ENCODE peak calls at places on chromosome 13, in six cellular contexts. One of them, this sample, is unnamed. For H3K9me3, the result is how much of the 10 kb centered on the place peaks cover.

GRCh38 chr13:75355609-75356008 is 126.4 kb downstream of the TBC1D4 start:
- DNase-seq in right lobe of liver: no peak
- DNase-seq in DND-41: no peak
- DNase-seq in ascending aorta: no peak
- DNase-seq in CD4-positive, CD25-positive, alpha-beta regulatory T cell: no peak
- DNase-seq in CD8-positive, alpha-beta memory T cell: no peak
- DNase-seq in this sample: no peak

GRCh38 chr13:106799731-106800335 is 231.9 kb upstream of the ARGLU1 start:
- DNase-seq in ascending aorta: no peak
- DNase-seq in DND-41: no peak
- DNase-seq in right lobe of liver: no peak
- DNase-seq in CD8-positive, alpha-beta memory T cell: no peak
- DNase-seq in CD4-positive, CD25-positive, alpha-beta regulatory T cell: no peak
- DNase-seq in this sample: no peak

GRCh38 chr13:75691183-75691582 is 55.1 kb downstream of the LMO7 start:
- DNase-seq in DND-41: no peak
- DNase-seq in right lobe of liver: no peak
- DNase-seq in CD4-positive, CD25-positive, alpha-beta regulatory T cell: no peak
- DNase-seq in CD8-positive, alpha-beta memory T cell: no peak
- DNase-seq in ascending aorta: no peak
- DNase-seq in this sample: no peak

GRCh38 chr13:37295046-37295445 is 189.6 kb upstream of the CSNK1A1L start:
- DNase-seq in CD4-positive, CD25-positive, alpha-beta regulatory T cell: no peak
- DNase-seq in CD8-positive, alpha-beta memory T cell: no peak
- DNase-seq in DND-41: no peak
- DNase-seq in right lobe of liver: no peak
- DNase-seq in ascending aorta: no peak
- DNase-seq in this sample: no peak

GRCh38 chr13:83377486-83377885 is 504.8 kb downstream of the SLITRK1 start:
- DNase-seq in CD4-positive, CD25-positive, alpha-beta regulatory T cell: no peak
- DNase-seq in CD8-positive, alpha-beta memory T cell: no peak
- DNase-seq in right lobe of liver: no peak
- DNase-seq in DND-41: no peak
- DNase-seq in ascending aorta: no peak
- DNase-seq in this sample: no peak

GRCh38 chr13:31172535-31172934 is 10.8 kb upstream of the HSPH1 start:
- DNase-seq in CD4-positive, CD25-positive, alpha-beta regulatory T cell: no peak
- DNase-seq in DND-41: no peak
- DNase-seq in right lobe of liver: no peak
- DNase-seq in CD8-positive, alpha-beta memory T cell: no peak
- DNase-seq in ascending aorta: no peak
- DNase-seq in this sample: no peak

GRCh38 chr13:37132211-37132610 is 26.7 kb upstream of the CSNK1A1L start:
- DNase-seq in right lobe of liver: no peak
- DNase-seq in CD4-positive, CD25-positive, alpha-beta regulatory T cell: no peak
- DNase-seq in CD8-positive, alpha-beta memory T cell: no peak
- DNase-seq in DND-41: no peak
- DNase-seq in ascending aorta: no peak
- DNase-seq in this sample: no peak

GRCh38 chr13:20964904-20965303 is 62.4 kb upstream of the XPO4 start:
- DNase-seq in right lobe of liver: no peak
- DNase-seq in ascending aorta: no peak
- DNase-seq in CD8-positive, alpha-beta memory T cell: no peak
- DNase-seq in CD4-positive, CD25-positive, alpha-beta regulatory T cell: no peak
- DNase-seq in DND-41: no peak
- DNase-seq in this sample: no peak

GRCh38 chr13:30313307-30313706 is 6.0 kb upstream of the KATNAL1 start:
- DNase-seq in CD4-positive, CD25-positive, alpha-beta regulatory T cell: no peak
- DNase-seq in CD8-positive, alpha-beta memory T cell: no peak
- DNase-seq in ascending aorta: no peak
- DNase-seq in right lobe of liver: no peak
- DNase-seq in DND-41: no peak
- DNase-seq in this sample: no peak

GRCh38 chr13:71358218-71358617 is 508.8 kb downstream of the DACH1 start:
- DNase-seq in right lobe of liver: no peak
- DNase-seq in CD8-positive, alpha-beta memory T cell: no peak
- DNase-seq in DND-41: no peak
- DNase-seq in ascending aorta: no peak
- DNase-seq in CD4-positive, CD25-positive, alpha-beta regulatory T cell: no peak
- DNase-seq in this sample: no peak

GRCh38 chr13:28585557-28585956 is 73.4 kb upstream of the POMP start:
- DNase-seq in ascending aorta: no peak
- DNase-seq in right lobe of liver: no peak
- DNase-seq in CD8-positive, alpha-beta memory T cell: no peak
- DNase-seq in CD4-positive, CD25-positive, alpha-beta regulatory T cell: no peak
- DNase-seq in DND-41: no peak
- DNase-seq in this sample: no peak

GRCh38 chr13:33744589-33745369 is 73.2 kb upstream of the RFC3 start:
- DNase-seq in CD8-positive, alpha-beta memory T cell: no peak
- DNase-seq in ascending aorta: no peak
- DNase-seq in right lobe of liver: no peak
- DNase-seq in CD4-positive, CD25-positive, alpha-beta regulatory T cell: no peak
- DNase-seq in DND-41: no peak
- DNase-seq in this sample: peak

GRCh38 chr13:109785892-109786450 is 412 bp downstream of the IRS2 start:
- DNase-seq in right lobe of liver: no peak
- DNase-seq in CD4-positive, CD25-positive, alpha-beta regulatory T cell: peak
- DNase-seq in DND-41: no peak
- DNase-seq in ascending aorta: no peak
- DNase-seq in CD8-positive, alpha-beta memory T cell: no peak
- DNase-seq in this sample: no peak

GRCh38 chr13:83372786-83373185 is 509.5 kb downstream of the SLITRK1 start:
- DNase-seq in CD8-positive, alpha-beta memory T cell: no peak
- DNase-seq in CD4-positive, CD25-positive, alpha-beta regulatory T cell: no peak
- DNase-seq in DND-41: no peak
- DNase-seq in right lobe of liver: no peak
- DNase-seq in ascending aorta: no peak
- DNase-seq in this sample: no peak

GRCh38 chr13:33236021-33236420 is 49.5 kb downstream of the STARD13 start:
- DNase-seq in CD4-positive, CD25-positive, alpha-beta regulatory T cell: no peak
- DNase-seq in DND-41: no peak
- DNase-seq in CD8-positive, alpha-beta memory T cell: no peak
- DNase-seq in right lobe of liver: no peak
- DNase-seq in ascending aorta: no peak
- DNase-seq in this sample: no peak

GRCh38 chr13:97810152-97810551 is 143.3 kb upstream of the IPO5 start:
- DNase-seq in right lobe of liver: no peak
- DNase-seq in DND-41: no peak
- DNase-seq in CD4-positive, CD25-positive, alpha-beta regulatory T cell: no peak
- DNase-seq in ascending aorta: no peak
- DNase-seq in CD8-positive, alpha-beta memory T cell: no peak
- DNase-seq in this sample: peak

GRCh38 chr13:97380696-97381095 is 53.3 kb upstream of the RAP2A start:
- DNase-seq in DND-41: no peak
- DNase-seq in CD8-positive, alpha-beta memory T cell: no peak
- DNase-seq in right lobe of liver: no peak
- DNase-seq in CD4-positive, CD25-positive, alpha-beta regulatory T cell: no peak
- DNase-seq in ascending aorta: no peak
- DNase-seq in this sample: no peak

GRCh38 chr13:101149735-101150380 is 266.4 kb downstream of the NALCN start:
- DNase-seq in CD4-positive, CD25-positive, alpha-beta regulatory T cell: no peak
- DNase-seq in ascending aorta: no peak
- DNase-seq in right lobe of liver: no peak
- DNase-seq in DND-41: peak
- DNase-seq in CD8-positive, alpha-beta memory T cell: no peak
- DNase-seq in this sample: peak

GRCh38 chr13:106847049-106847448 is 279.1 kb upstream of the ARGLU1 start:
- DNase-seq in CD8-positive, alpha-beta memory T cell: no peak
- DNase-seq in DND-41: no peak
- DNase-seq in CD4-positive, CD25-positive, alpha-beta regulatory T cell: no peak
- DNase-seq in ascending aorta: no peak
- DNase-seq in right lobe of liver: no peak
- DNase-seq in this sample: peak

GRCh38 chr13:23921451-23921888 is 24.2 kb upstream of the C1QTNF9B start:
- DNase-seq in ascending aorta: no peak
- DNase-seq in right lobe of liver: no peak
- DNase-seq in DND-41: no peak
- DNase-seq in CD8-positive, alpha-beta memory T cell: no peak
- DNase-seq in CD4-positive, CD25-positive, alpha-beta regulatory T cell: no peak
- DNase-seq in this sample: peak

GRCh38 chr13:85497652-85498051 is 301.6 kb downstream of the SLITRK6 start:
- DNase-seq in CD8-positive, alpha-beta memory T cell: no peak
- DNase-seq in DND-41: no peak
- DNase-seq in CD4-positive, CD25-positive, alpha-beta regulatory T cell: no peak
- DNase-seq in right lobe of liver: no peak
- DNase-seq in ascending aorta: no peak
- DNase-seq in this sample: peak

GRCh38 chr13:80151016-80151415 is 189.9 kb downstream of the SPRY2 start:
- DNase-seq in right lobe of liver: no peak
- DNase-seq in CD8-positive, alpha-beta memory T cell: no peak
- DNase-seq in DND-41: no peak
- DNase-seq in CD4-positive, CD25-positive, alpha-beta regulatory T cell: no peak
- DNase-seq in ascending aorta: no peak
- DNase-seq in this sample: no peak

GRCh38 chr13:46640843-46641242 is 87.9 kb downstream of the LRCH1 start:
- DNase-seq in ascending aorta: no peak
- DNase-seq in CD4-positive, CD25-positive, alpha-beta regulatory T cell: no peak
- DNase-seq in right lobe of liver: no peak
- DNase-seq in CD8-positive, alpha-beta memory T cell: no peak
- DNase-seq in DND-41: no peak
- DNase-seq in this sample: no peak

GRCh38 chr13:59439776-59440428 is 723.8 kb downstream of the DIAPH3 start:
- DNase-seq in CD8-positive, alpha-beta memory T cell: no peak
- DNase-seq in ascending aorta: no peak
- DNase-seq in CD4-positive, CD25-positive, alpha-beta regulatory T cell: no peak
- DNase-seq in right lobe of liver: peak
- DNase-seq in DND-41: no peak
- DNase-seq in this sample: no peak

GRCh38 chr13:59437902-59438301 is 725.8 kb downstream of the DIAPH3 start:
- DNase-seq in DND-41: no peak
- DNase-seq in CD8-positive, alpha-beta memory T cell: no peak
- DNase-seq in CD4-positive, CD25-positive, alpha-beta regulatory T cell: no peak
- DNase-seq in right lobe of liver: no peak
- DNase-seq in ascending aorta: no peak
- DNase-seq in this sample: no peak

GRCh38 chr13:59435024-59435423 is 728.7 kb downstream of the DIAPH3 start:
- DNase-seq in right lobe of liver: no peak
- DNase-seq in ascending aorta: no peak
- DNase-seq in DND-41: no peak
- DNase-seq in CD4-positive, CD25-positive, alpha-beta regulatory T cell: no peak
- DNase-seq in CD8-positive, alpha-beta memory T cell: no peak
- DNase-seq in this sample: no peak
- H3K9me3 ChIP-seq in right lobe of liver: under half
- H3K9me3 ChIP-seq in ascending aorta: under half
- H3K9me3 ChIP-seq in DND-41: under half
- H3K9me3 ChIP-seq in CD4-positive, CD25-positive, alpha-beta regulatory T cell: under half
- H3K9me3 ChIP-seq in CD8-positive, alpha-beta memory T cell: under half
- H3K9me3 ChIP-seq in this sample: under half

GRCh38 chr13:113856716-113857065 is 7.2 kb downstream of the GAS6 start:
- DNase-seq in CD4-positive, CD25-positive, alpha-beta regulatory T cell: no peak
- DNase-seq in ascending aorta: no peak
- DNase-seq in DND-41: no peak
- DNase-seq in right lobe of liver: peak
- DNase-seq in CD8-positive, alpha-beta memory T cell: no peak
- DNase-seq in this sample: no peak

GRCh38 chr13:113853518-113854237 is 10.2 kb downstream of the GAS6 start:
- DNase-seq in right lobe of liver: no peak
- DNase-seq in ascending aorta: no peak
- DNase-seq in DND-41: no peak
- DNase-seq in CD8-positive, alpha-beta memory T cell: no peak
- DNase-seq in CD4-positive, CD25-positive, alpha-beta regulatory T cell: no peak
- DNase-seq in this sample: no peak

GRCh38 chr13:113854238-113855011 is 9.5 kb downstream of the GAS6 start:
- DNase-seq in ascending aorta: no peak
- DNase-seq in CD8-positive, alpha-beta memory T cell: no peak
- DNase-seq in CD4-positive, CD25-positive, alpha-beta regulatory T cell: no peak
- DNase-seq in DND-41: peak
- DNase-seq in right lobe of liver: peak
- DNase-seq in this sample: peak

GRCh38 chr13:113855931-113856715 is 7.8 kb downstream of the GAS6 start:
- DNase-seq in right lobe of liver: no peak
- DNase-seq in DND-41: peak
- DNase-seq in CD4-positive, CD25-positive, alpha-beta regulatory T cell: no peak
- DNase-seq in ascending aorta: no peak
- DNase-seq in CD8-positive, alpha-beta memory T cell: no peak
- DNase-seq in this sample: no peak

GRCh38 chr13:113855012-113855921 is 8.6 kb downstream of the GAS6 start:
- DNase-seq in right lobe of liver: no peak
- DNase-seq in CD8-positive, alpha-beta memory T cell: no peak
- DNase-seq in CD4-positive, CD25-positive, alpha-beta regulatory T cell: no peak
- DNase-seq in DND-41: peak
- DNase-seq in ascending aorta: no peak
- DNase-seq in this sample: no peak
- H3K4me3 ChIP-seq in right lobe of liver: no peak
- H3K4me3 ChIP-seq in CD8-positive, alpha-beta memory T cell: no peak
- H3K4me3 ChIP-seq in CD4-positive, CD25-positive, alpha-beta regulatory T cell: no peak
- H3K4me3 ChIP-seq in DND-41: no peak
- H3K4me3 ChIP-seq in ascending aorta: no peak
- H3K4me3 ChIP-seq in this sample: no peak

GRCh38 chr13:19150712-19151228 is 30.9 kb downstream of the TUBA3C start:
- DNase-seq in CD8-positive, alpha-beta memory T cell: no peak
- DNase-seq in DND-41: no peak
- DNase-seq in ascending aorta: no peak
- DNase-seq in right lobe of liver: no peak
- DNase-seq in CD4-positive, CD25-positive, alpha-beta regulatory T cell: no peak
- DNase-seq in this sample: no peak

GRCh38 chr13:19148561-19148960 is 33.1 kb downstream of the TUBA3C start:
- DNase-seq in DND-41: no peak
- DNase-seq in CD8-positive, alpha-beta memory T cell: no peak
- DNase-seq in ascending aorta: no peak
- DNase-seq in CD4-positive, CD25-positive, alpha-beta regulatory T cell: no peak
- DNase-seq in right lobe of liver: no peak
- DNase-seq in this sample: no peak

GRCh38 chr13:19151581-19152263 is 29.9 kb downstream of the TUBA3C start:
- DNase-seq in CD4-positive, CD25-positive, alpha-beta regulatory T cell: no peak
- DNase-seq in CD8-positive, alpha-beta memory T cell: no peak
- DNase-seq in right lobe of liver: no peak
- DNase-seq in DND-41: no peak
- DNase-seq in ascending aorta: no peak
- DNase-seq in this sample: no peak

GRCh38 chr13:19152403-19152802 is 29.2 kb downstream of the TUBA3C start:
- DNase-seq in CD4-positive, CD25-positive, alpha-beta regulatory T cell: no peak
- DNase-seq in ascending aorta: no peak
- DNase-seq in right lobe of liver: no peak
- DNase-seq in CD8-positive, alpha-beta memory T cell: no peak
- DNase-seq in DND-41: no peak
- DNase-seq in this sample: no peak

GRCh38 chr13:19150226-19150625 is 31.4 kb downstream of the TUBA3C start:
- DNase-seq in DND-41: no peak
- DNase-seq in CD4-positive, CD25-positive, alpha-beta regulatory T cell: no peak
- DNase-seq in CD8-positive, alpha-beta memory T cell: no peak
- DNase-seq in ascending aorta: no peak
- DNase-seq in right lobe of liver: no peak
- DNase-seq in this sample: no peak
- H3K9me3 ChIP-seq in DND-41: under half
- H3K9me3 ChIP-seq in CD4-positive, CD25-positive, alpha-beta regulatory T cell: under half
- H3K9me3 ChIP-seq in CD8-positive, alpha-beta memory T cell: under half
- H3K9me3 ChIP-seq in ascending aorta: under half
- H3K9me3 ChIP-seq in right lobe of liver: under half
- H3K9me3 ChIP-seq in this sample: under half

DNA sequence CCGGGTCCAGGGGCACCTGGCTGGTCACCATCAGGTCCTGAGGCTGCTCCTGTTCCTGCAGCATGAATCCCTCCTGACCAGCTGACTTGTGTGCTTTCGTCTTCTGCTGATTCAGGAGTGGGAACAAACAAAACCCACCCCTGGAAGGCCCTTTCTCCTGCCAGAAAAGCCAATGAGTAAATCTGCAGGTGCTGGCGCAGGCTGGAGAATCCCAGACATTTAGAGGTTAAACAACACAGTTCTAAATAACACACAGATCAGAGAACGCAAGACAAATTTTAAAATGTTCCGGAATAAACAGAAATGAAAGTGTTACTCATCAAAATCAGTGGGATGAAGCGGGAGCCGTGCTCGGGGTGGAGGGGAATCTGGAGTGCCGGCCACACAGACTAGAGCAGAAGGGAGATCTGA is 60.6 kb upstream of the C13orf46 start:
- DNase-seq in ascending aorta: no peak
- DNase-seq in CD8-positive, alpha-beta memory T cell: no peak
- DNase-seq in right lobe of liver: no peak
- DNase-seq in CD4-positive, CD25-positive, alpha-beta regulatory T cell: no peak
- DNase-seq in DND-41: no peak
- DNase-seq in this sample: no peak
- H3K4me3 ChIP-seq in ascending aorta: no peak
- H3K4me3 ChIP-seq in CD8-positive, alpha-beta memory T cell: no peak
- H3K4me3 ChIP-seq in right lobe of liver: no peak
- H3K4me3 ChIP-seq in CD4-positive, CD25-positive, alpha-beta regulatory T cell: no peak
- H3K4me3 ChIP-seq in DND-41: no peak
- H3K4me3 ChIP-seq in this sample: no peak